ENCODE peak calls at places on chromosomes 12 and 14, in six cellular contexts. One of them, this sample, is unnamed.

GRCh38 chr14:103699901-103700752 is 15.1 kb downstream of the XRCC3 start:
- DNase-seq in H9: no peak
- DNase-seq in nephron progenitor cell: no peak
- DNase-seq in astrocyte of the spinal cord: no peak
- DNase-seq in cardiac muscle cell: no peak
- DNase-seq in fibroblast of pulmonary artery: no peak
- DNase-seq in this sample: no peak

GRCh38 chr12:7638064-7638763 is 27.5 kb downstream of the APOBEC1 start:
- DNase-seq in H9: peak
- DNase-seq in nephron progenitor cell: peak
- DNase-seq in astrocyte of the spinal cord: no peak
- DNase-seq in cardiac muscle cell: no peak
- DNase-seq in fibroblast of pulmonary artery: no peak
- DNase-seq in this sample: peak

GRCh38 chr14:103869406-103870143 is 22.2 kb upstream of the PPP1R13B start:
- DNase-seq in H9: no peak
- DNase-seq in nephron progenitor cell: no peak
- DNase-seq in astrocyte of the spinal cord: no peak
- DNase-seq in cardiac muscle cell: no peak
- DNase-seq in fibroblast of pulmonary artery: no peak
- DNase-seq in this sample: no peak

GRCh38 chr14:34997762-34998161 is 15.0 kb downstream of the SRP54 start:
- DNase-seq in H9: no peak
- DNase-seq in nephron progenitor cell: no peak
- DNase-seq in astrocyte of the spinal cord: no peak
- DNase-seq in cardiac muscle cell: peak
- DNase-seq in fibroblast of pulmonary artery: peak
- DNase-seq in this sample: no peak

GRCh38 chr14:100278702-100279101 is 27.5 kb downstream of the SLC25A29 start:
- DNase-seq in H9: no peak
- DNase-seq in nephron progenitor cell: no peak
- DNase-seq in astrocyte of the spinal cord: peak
- DNase-seq in cardiac muscle cell: peak
- DNase-seq in fibroblast of pulmonary artery: peak
- DNase-seq in this sample: no peak

GRCh38 chr12:93153321-93153720 is 224.2 kb upstream of the EEA1 start:
- DNase-seq in H9: no peak
- DNase-seq in nephron progenitor cell: no peak
- DNase-seq in astrocyte of the spinal cord: peak
- DNase-seq in cardiac muscle cell: peak
- DNase-seq in fibroblast of pulmonary artery: peak
- DNase-seq in this sample: no peak

GRCh38 chr14:104931771-104932675 is 7.3 kb downstream of the PLD4 start:
- DNase-seq in H9: peak
- DNase-seq in nephron progenitor cell: peak
- DNase-seq in astrocyte of the spinal cord: no peak
- DNase-seq in cardiac muscle cell: peak
- DNase-seq in fibroblast of pulmonary artery: no peak
- DNase-seq in this sample: no peak

GRCh38 chr14:34853041-34853440 is 22.1 kb downstream of the BAZ1A start:
- DNase-seq in H9: no peak
- DNase-seq in nephron progenitor cell: no peak
- DNase-seq in astrocyte of the spinal cord: no peak
- DNase-seq in cardiac muscle cell: peak
- DNase-seq in fibroblast of pulmonary artery: peak
- DNase-seq in this sample: no peak

GRCh38 chr12:2853626-2854025 is 3.2 kb downstream of the TEX52 start:
- DNase-seq in H9: peak
- DNase-seq in nephron progenitor cell: peak
- DNase-seq in astrocyte of the spinal cord: peak
- DNase-seq in cardiac muscle cell: peak
- DNase-seq in fibroblast of pulmonary artery: peak
- DNase-seq in this sample: peak

GRCh38 chr14:26917086-26917485 is 319.3 kb upstream of the NOVA1 start:
- DNase-seq in H9: no peak
- DNase-seq in nephron progenitor cell: no peak
- DNase-seq in astrocyte of the spinal cord: peak
- DNase-seq in cardiac muscle cell: peak
- DNase-seq in fibroblast of pulmonary artery: peak
- DNase-seq in this sample: no peak

GRCh38 chr14:55354500-55354899 is 57.1 kb downstream of the ATG14 start:
- DNase-seq in H9: peak
- DNase-seq in nephron progenitor cell: peak
- DNase-seq in astrocyte of the spinal cord: peak
- DNase-seq in cardiac muscle cell: peak
- DNase-seq in fibroblast of pulmonary artery: peak
- DNase-seq in this sample: peak

GRCh38 chr14:74648643-74649042 is 36.6 kb upstream of the LTBP2 start:
- DNase-seq in H9: no peak
- DNase-seq in nephron progenitor cell: no peak
- DNase-seq in astrocyte of the spinal cord: no peak
- DNase-seq in cardiac muscle cell: no peak
- DNase-seq in fibroblast of pulmonary artery: no peak
- DNase-seq in this sample: no peak

GRCh38 chr12:102118874-102119273 is 1.0 kb downstream of the NUP37 start:
- DNase-seq in H9: no peak
- DNase-seq in nephron progenitor cell: no peak
- DNase-seq in astrocyte of the spinal cord: no peak
- DNase-seq in cardiac muscle cell: no peak
- DNase-seq in fibroblast of pulmonary artery: no peak
- DNase-seq in this sample: no peak

GRCh38 chr12:3377056-3377455 is 113.9 kb upstream of the PRMT8 start:
- DNase-seq in H9: peak
- DNase-seq in nephron progenitor cell: no peak
- DNase-seq in astrocyte of the spinal cord: no peak
- DNase-seq in cardiac muscle cell: no peak
- DNase-seq in fibroblast of pulmonary artery: no peak
- DNase-seq in this sample: no peak

DNA sequence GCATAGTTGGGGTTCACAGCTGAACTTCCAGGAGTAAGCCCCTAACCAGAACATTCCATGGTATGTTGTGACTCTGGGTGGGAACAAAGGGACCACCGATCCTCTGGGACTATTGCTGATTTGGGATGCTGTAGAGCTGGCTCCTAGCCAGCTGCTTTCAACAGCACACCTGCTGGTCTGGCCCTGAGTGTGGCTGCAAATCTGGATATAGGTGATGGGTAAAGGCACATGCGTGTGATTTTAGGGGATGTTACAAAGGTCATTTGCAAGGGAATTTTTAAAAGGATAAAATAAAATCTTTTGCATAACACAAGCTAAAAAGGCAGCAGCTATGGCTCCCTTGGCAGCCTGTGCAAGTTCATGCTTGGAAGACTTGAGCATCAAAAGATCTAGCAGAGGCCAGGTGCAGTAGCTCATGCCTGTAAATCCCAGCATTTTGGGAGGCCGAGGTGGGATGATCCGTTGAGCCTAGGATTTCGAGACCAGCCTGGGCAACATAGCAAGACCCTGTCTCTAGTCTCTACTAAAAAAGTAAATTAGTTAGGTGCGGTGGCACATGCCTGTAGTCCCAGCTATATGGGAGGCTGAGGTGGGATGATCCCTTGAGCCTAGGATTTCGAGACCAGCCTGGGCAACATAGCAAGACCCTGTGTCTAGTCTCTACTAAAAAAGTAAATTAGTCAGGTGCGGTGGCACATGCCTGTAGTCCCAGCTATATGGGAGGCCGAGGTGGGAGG is 1.6 kb downstream of the ALDH2 start:
- DNase-seq in H9: no peak
- DNase-seq in nephron progenitor cell: no peak
- DNase-seq in astrocyte of the spinal cord: no peak
- DNase-seq in cardiac muscle cell: no peak
- DNase-seq in fibroblast of pulmonary artery: no peak
- DNase-seq in this sample: no peak
- TF ChIP-seq CTCF in H9: no peak
- TF ChIP-seq CTCF in nephron progenitor cell: no peak
- TF ChIP-seq CTCF in astrocyte of the spinal cord: no peak
- TF ChIP-seq CTCF in cardiac muscle cell: no peak
- TF ChIP-seq CTCF in fibroblast of pulmonary artery: no peak
- TF ChIP-seq CTCF in this sample: no peak

GRCh38 chr14:76091036-76091435 is 60.7 kb upstream of the GPATCH2L start:
- DNase-seq in H9: no peak
- DNase-seq in nephron progenitor cell: no peak
- DNase-seq in astrocyte of the spinal cord: no peak
- DNase-seq in cardiac muscle cell: peak
- DNase-seq in fibroblast of pulmonary artery: peak
- DNase-seq in this sample: no peak
- TF ChIP-seq CTCF in H9: peak
- TF ChIP-seq CTCF in nephron progenitor cell: no peak
- TF ChIP-seq CTCF in astrocyte of the spinal cord: peak
- TF ChIP-seq CTCF in cardiac muscle cell: peak
- TF ChIP-seq CTCF in fibroblast of pulmonary artery: peak
- TF ChIP-seq CTCF in this sample: no peak

DNA sequence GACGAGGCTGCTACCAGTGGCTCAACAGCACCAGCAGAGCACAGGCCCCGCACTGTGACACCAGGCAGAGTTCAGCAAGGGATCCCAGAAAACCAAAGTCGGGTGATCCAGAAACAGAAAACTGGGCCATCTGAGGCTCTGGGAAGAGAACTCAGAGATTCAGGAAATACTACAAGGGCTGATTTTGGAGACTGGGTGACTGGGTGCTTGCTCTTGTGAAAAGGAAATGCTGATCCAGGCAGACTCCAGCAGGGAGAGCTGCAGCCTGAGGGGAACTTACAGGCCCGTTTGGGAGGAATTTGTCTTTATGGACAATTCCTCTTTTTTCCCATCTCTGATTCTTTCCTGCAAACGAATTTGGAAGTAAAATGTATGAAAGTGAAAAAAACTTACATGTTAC is 28.2 kb downstream of the FOXN3 start:
- DNase-seq in H9: no peak
- DNase-seq in nephron progenitor cell: no peak
- DNase-seq in astrocyte of the spinal cord: peak
- DNase-seq in cardiac muscle cell: peak
- DNase-seq in fibroblast of pulmonary artery: peak
- DNase-seq in this sample: no peak
- TF ChIP-seq CTCF in H9: peak
- TF ChIP-seq CTCF in nephron progenitor cell: no peak
- TF ChIP-seq CTCF in astrocyte of the spinal cord: peak
- TF ChIP-seq CTCF in cardiac muscle cell: peak
- TF ChIP-seq CTCF in fibroblast of pulmonary artery: peak
- TF ChIP-seq CTCF in this sample: no peak

GRCh38 chr12:64525461-64526160 is 73.7 kb downstream of the TBK1 start:
- DNase-seq in H9: no peak
- DNase-seq in nephron progenitor cell: no peak
- DNase-seq in astrocyte of the spinal cord: no peak
- DNase-seq in cardiac muscle cell: no peak
- DNase-seq in fibroblast of pulmonary artery: no peak
- DNase-seq in this sample: no peak
- TF ChIP-seq CTCF in H9: peak
- TF ChIP-seq CTCF in nephron progenitor cell: no peak
- TF ChIP-seq CTCF in astrocyte of the spinal cord: no peak
- TF ChIP-seq CTCF in cardiac muscle cell: no peak
- TF ChIP-seq CTCF in fibroblast of pulmonary artery: no peak
- TF ChIP-seq CTCF in this sample: no peak

DNA sequence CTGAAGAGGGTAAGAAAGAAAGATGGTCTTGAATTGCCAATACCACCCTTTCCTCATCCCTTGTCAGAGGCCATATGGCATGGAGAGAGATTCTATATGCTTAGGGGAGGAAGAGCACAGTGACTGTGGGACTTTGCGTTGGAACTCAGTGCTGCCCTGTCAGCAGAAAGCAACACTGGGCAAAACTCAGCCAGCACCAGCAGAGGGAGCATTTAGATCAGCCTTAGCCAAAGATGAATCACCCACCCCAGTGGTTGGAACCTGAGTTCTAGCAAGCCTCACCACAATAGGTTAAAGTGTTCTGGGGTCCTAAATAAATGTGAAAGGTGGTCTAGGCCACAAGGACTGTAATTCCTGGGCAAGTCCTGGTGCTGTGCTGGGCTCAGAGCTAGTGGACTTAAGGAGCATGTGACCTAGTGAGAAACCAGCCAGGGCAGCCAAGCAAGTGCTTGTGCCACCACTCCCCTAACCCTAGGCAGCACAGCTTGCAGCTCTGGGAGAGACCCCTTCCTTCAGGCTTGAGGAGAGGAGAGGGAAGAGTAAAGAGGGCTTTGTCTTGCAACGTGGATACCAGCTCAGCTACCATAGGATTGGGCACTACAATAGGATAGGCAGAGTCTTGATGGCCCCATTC is 11.4 kb upstream of the BCAT1 start:
- DNase-seq in H9: peak
- DNase-seq in nephron progenitor cell: peak
- DNase-seq in astrocyte of the spinal cord: peak
- DNase-seq in cardiac muscle cell: peak
- DNase-seq in fibroblast of pulmonary artery: peak
- DNase-seq in this sample: peak
- TF ChIP-seq CTCF in H9: peak
- TF ChIP-seq CTCF in nephron progenitor cell: peak
- TF ChIP-seq CTCF in astrocyte of the spinal cord: peak
- TF ChIP-seq CTCF in cardiac muscle cell: peak
- TF ChIP-seq CTCF in fibroblast of pulmonary artery: peak
- TF ChIP-seq CTCF in this sample: peak

DNA sequence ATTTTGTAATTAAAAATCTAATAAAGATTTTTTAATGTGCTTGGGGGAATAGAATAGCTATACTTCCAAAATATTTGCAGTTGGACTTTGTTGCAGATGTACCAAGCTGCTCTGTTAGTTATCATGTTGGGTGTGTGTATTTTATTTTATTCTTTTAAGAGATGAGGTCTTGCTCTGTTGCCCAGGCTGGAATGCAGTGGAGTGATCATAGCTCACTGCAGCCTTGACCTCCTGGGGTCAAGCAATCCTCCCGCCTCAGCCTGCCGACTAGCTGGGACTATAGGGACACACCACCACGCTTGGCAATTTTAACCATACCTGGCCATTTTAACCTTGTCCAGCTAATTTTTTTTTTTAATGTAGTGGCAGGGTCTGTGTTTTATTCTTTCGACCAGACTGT is 54.7 kb upstream of the MAP1LC3B2 start:
- DNase-seq in H9: no peak
- DNase-seq in nephron progenitor cell: peak
- DNase-seq in astrocyte of the spinal cord: no peak
- DNase-seq in cardiac muscle cell: no peak
- DNase-seq in fibroblast of pulmonary artery: no peak
- DNase-seq in this sample: no peak
- TF ChIP-seq CTCF in H9: no peak
- TF ChIP-seq CTCF in nephron progenitor cell: no peak
- TF ChIP-seq CTCF in astrocyte of the spinal cord: no peak
- TF ChIP-seq CTCF in cardiac muscle cell: no peak
- TF ChIP-seq CTCF in fibroblast of pulmonary artery: no peak
- TF ChIP-seq CTCF in this sample: no peak

DNA sequence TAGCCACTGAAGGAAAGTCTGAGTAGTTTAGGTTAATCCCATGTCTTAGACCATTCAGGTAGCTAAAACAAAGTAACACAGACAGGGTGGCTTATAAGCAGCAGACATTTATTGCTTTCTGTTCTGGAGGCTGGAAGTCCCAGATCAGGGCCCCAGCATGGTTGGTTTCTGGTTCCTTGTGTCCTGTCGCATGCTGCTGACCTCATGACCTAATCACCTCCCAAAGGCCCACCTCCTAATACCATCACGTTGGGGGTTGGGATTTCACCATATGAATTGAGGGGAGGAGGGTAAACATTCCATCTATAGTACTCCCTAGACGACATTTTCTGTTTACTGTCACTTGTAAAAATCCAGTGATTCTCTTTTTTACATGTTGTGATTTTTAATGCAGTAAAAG is 148.6 kb downstream of the FBXL14 start:
- DNase-seq in H9: peak
- DNase-seq in nephron progenitor cell: peak
- DNase-seq in astrocyte of the spinal cord: no peak
- DNase-seq in cardiac muscle cell: no peak
- DNase-seq in fibroblast of pulmonary artery: no peak
- DNase-seq in this sample: no peak
- TF ChIP-seq CTCF in H9: no peak
- TF ChIP-seq CTCF in nephron progenitor cell: no peak
- TF ChIP-seq CTCF in astrocyte of the spinal cord: no peak
- TF ChIP-seq CTCF in cardiac muscle cell: no peak
- TF ChIP-seq CTCF in fibroblast of pulmonary artery: no peak
- TF ChIP-seq CTCF in this sample: no peak